ENCODE peak calls at places on chromosomes 3 and 15, in seven cellular contexts. One of them, this sample, is unnamed.

GRCh38 chr15:47717036-47717611 is at the start of gene SEMA6D:
- DNase-seq in GM23248: peak
- DNase-seq in brain microvascular endothelial cell: peak
- DNase-seq in body of pancreas: peak
- DNase-seq in tibial artery: peak
- DNase-seq in adrenal gland: peak
- DNase-seq in mammary epithelial cell: peak
- DNase-seq in this sample: peak

GRCh38 chr3:194984026-194984425 is 286.9 kb downstream of the XXYLT1 start:
- DNase-seq in GM23248: no peak
- DNase-seq in brain microvascular endothelial cell: no peak
- DNase-seq in body of pancreas: no peak
- DNase-seq in tibial artery: no peak
- DNase-seq in adrenal gland: no peak
- DNase-seq in mammary epithelial cell: no peak
- DNase-seq in this sample: no peak

GRCh38 chr3:161171113-161171512 is 50.0 kb upstream of the NMD3 start:
- DNase-seq in GM23248: peak
- DNase-seq in brain microvascular endothelial cell: peak
- DNase-seq in body of pancreas: no peak
- DNase-seq in tibial artery: peak
- DNase-seq in adrenal gland: peak
- DNase-seq in mammary epithelial cell: peak
- DNase-seq in this sample: peak

GRCh38 chr3:23183731-23184130 is 19.4 kb upstream of the UBE2E2 start:
- DNase-seq in GM23248: peak
- DNase-seq in brain microvascular endothelial cell: peak
- DNase-seq in body of pancreas: peak
- DNase-seq in tibial artery: no peak
- DNase-seq in adrenal gland: peak
- DNase-seq in mammary epithelial cell: peak
- DNase-seq in this sample: no peak

GRCh38 chr15:62269504-62269903 is 104.4 kb upstream of the C2CD4B start:
- DNase-seq in GM23248: peak
- DNase-seq in brain microvascular endothelial cell: no peak
- DNase-seq in body of pancreas: no peak
- DNase-seq in tibial artery: no peak
- DNase-seq in adrenal gland: no peak
- DNase-seq in mammary epithelial cell: peak
- DNase-seq in this sample: no peak

GRCh38 chr3:159765025-159765859 is 223.4 kb upstream of the IL12A start:
- DNase-seq in GM23248: peak
- DNase-seq in brain microvascular endothelial cell: peak
- DNase-seq in body of pancreas: peak
- DNase-seq in tibial artery: peak
- DNase-seq in adrenal gland: peak
- DNase-seq in mammary epithelial cell: peak
- DNase-seq in this sample: peak

GRCh38 chr3:36372534-36372935 is 7.8 kb upstream of the STAC start:
- DNase-seq in GM23248: peak
- DNase-seq in brain microvascular endothelial cell: peak
- DNase-seq in body of pancreas: no peak
- DNase-seq in tibial artery: no peak
- DNase-seq in adrenal gland: no peak
- DNase-seq in mammary epithelial cell: peak
- DNase-seq in this sample: peak

GRCh38 chr15:26974120-26974780 is 3.3 kb downstream of the GABRG3 start:
- DNase-seq in GM23248: peak
- DNase-seq in brain microvascular endothelial cell: no peak
- DNase-seq in body of pancreas: no peak
- DNase-seq in tibial artery: no peak
- DNase-seq in adrenal gland: no peak
- DNase-seq in mammary epithelial cell: no peak
- DNase-seq in this sample: peak

GRCh38 chr3:53618946-53619345 is 124.5 kb downstream of the CACNA1D start:
- DNase-seq in GM23248: no peak
- DNase-seq in brain microvascular endothelial cell: no peak
- DNase-seq in body of pancreas: no peak
- DNase-seq in tibial artery: no peak
- DNase-seq in adrenal gland: no peak
- DNase-seq in mammary epithelial cell: no peak
- DNase-seq in this sample: no peak

GRCh38 chr3:192482809-192483208 is 244.5 kb downstream of the FGF12 start:
- DNase-seq in GM23248: peak
- DNase-seq in brain microvascular endothelial cell: no peak
- DNase-seq in body of pancreas: no peak
- DNase-seq in tibial artery: no peak
- DNase-seq in adrenal gland: no peak
- DNase-seq in mammary epithelial cell: no peak
- DNase-seq in this sample: no peak

GRCh38 chr3:198071602-198072285 is 111.7 kb downstream of the LMLN start:
- DNase-seq in GM23248: peak
- DNase-seq in brain microvascular endothelial cell: peak
- DNase-seq in body of pancreas: no peak
- DNase-seq in tibial artery: no peak
- DNase-seq in adrenal gland: no peak
- DNase-seq in mammary epithelial cell: peak
- DNase-seq in this sample: peak

GRCh38 chr3:190345027-190345821 is 23.0 kb upstream of the CLDN1 start:
- DNase-seq in GM23248: peak
- DNase-seq in brain microvascular endothelial cell: peak
- DNase-seq in body of pancreas: peak
- DNase-seq in tibial artery: no peak
- DNase-seq in adrenal gland: peak
- DNase-seq in mammary epithelial cell: peak
- DNase-seq in this sample: peak

GRCh38 chr15:75235760-75236729 is 22.1 kb upstream of the GOLGA6C start:
- DNase-seq in GM23248: no peak
- DNase-seq in brain microvascular endothelial cell: no peak
- DNase-seq in body of pancreas: peak
- DNase-seq in tibial artery: peak
- DNase-seq in adrenal gland: peak
- DNase-seq in mammary epithelial cell: no peak
- DNase-seq in this sample: no peak

GRCh38 chr3:8769088-8769822 is at the start of gene OXTR:
- DNase-seq in GM23248: peak
- DNase-seq in brain microvascular endothelial cell: peak
- DNase-seq in body of pancreas: peak
- DNase-seq in tibial artery: no peak
- DNase-seq in adrenal gland: peak
- DNase-seq in mammary epithelial cell: peak
- DNase-seq in this sample: no peak

GRCh38 chr3:127736801-127737539 is 64.2 kb downstream of the ABTB1 start:
- DNase-seq in GM23248: no peak
- DNase-seq in brain microvascular endothelial cell: no peak
- DNase-seq in body of pancreas: no peak
- DNase-seq in tibial artery: no peak
- DNase-seq in adrenal gland: no peak
- DNase-seq in mammary epithelial cell: no peak
- DNase-seq in this sample: no peak

GRCh38 chr15:64460737-64461576 is 579 bp downstream of the ZNF609 start:
- DNase-seq in GM23248: peak
- DNase-seq in brain microvascular endothelial cell: peak
- DNase-seq in body of pancreas: peak
- DNase-seq in tibial artery: peak
- DNase-seq in adrenal gland: peak
- DNase-seq in mammary epithelial cell: peak
- DNase-seq in this sample: peak

GRCh38 chr15:99704444-99704838 is 28.8 kb downstream of the LYSMD4 start:
- DNase-seq in GM23248: peak
- DNase-seq in brain microvascular endothelial cell: peak
- DNase-seq in body of pancreas: peak
- DNase-seq in tibial artery: no peak
- DNase-seq in adrenal gland: no peak
- DNase-seq in mammary epithelial cell: peak
- DNase-seq in this sample: peak

GRCh38 chr3:4417449-4417848 is 49.6 kb downstream of the SUMF1 start:
- DNase-seq in GM23248: peak
- DNase-seq in brain microvascular endothelial cell: peak
- DNase-seq in body of pancreas: no peak
- DNase-seq in tibial artery: peak
- DNase-seq in adrenal gland: no peak
- DNase-seq in mammary epithelial cell: no peak
- DNase-seq in this sample: no peak
- H3K27ac ChIP-seq in GM23248: peak
- H3K27ac ChIP-seq in brain microvascular endothelial cell: peak
- H3K27ac ChIP-seq in body of pancreas: no peak
- H3K27ac ChIP-seq in tibial artery: peak
- H3K27ac ChIP-seq in adrenal gland: no peak
- H3K27ac ChIP-seq in mammary epithelial cell: peak
- H3K27ac ChIP-seq in this sample: peak

GRCh38 chr3:124969963-124970722 is 35.6 kb upstream of the MUC13 start:
- DNase-seq in GM23248: no peak
- DNase-seq in brain microvascular endothelial cell: no peak
- DNase-seq in body of pancreas: no peak
- DNase-seq in tibial artery: no peak
- DNase-seq in adrenal gland: no peak
- DNase-seq in mammary epithelial cell: no peak
- DNase-seq in this sample: no peak
- H3K27ac ChIP-seq in GM23248: no peak
- H3K27ac ChIP-seq in brain microvascular endothelial cell: no peak
- H3K27ac ChIP-seq in body of pancreas: no peak
- H3K27ac ChIP-seq in tibial artery: no peak
- H3K27ac ChIP-seq in adrenal gland: no peak
- H3K27ac ChIP-seq in mammary epithelial cell: no peak
- H3K27ac ChIP-seq in this sample: no peak

DNA sequence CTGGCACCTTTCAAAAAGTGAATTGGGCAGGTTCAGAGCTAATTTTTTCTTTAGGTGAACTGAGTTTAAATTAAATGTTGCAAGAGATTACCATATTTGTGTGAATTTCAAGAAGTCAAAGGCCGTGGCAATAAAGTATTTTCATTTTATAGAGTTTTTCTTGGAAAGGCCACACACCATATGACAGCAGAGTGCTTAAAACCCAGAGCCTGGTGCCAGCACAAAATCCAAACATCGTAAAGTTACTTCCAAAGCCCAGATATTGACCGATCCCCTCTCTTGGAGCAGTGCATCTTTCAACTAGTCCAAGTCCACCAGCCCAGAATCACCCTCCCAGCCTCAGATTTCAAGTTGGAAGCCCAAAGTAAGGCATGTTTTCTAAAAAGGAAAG is 164.5 kb downstream of the VGLL4 start:
- DNase-seq in GM23248: no peak
- DNase-seq in brain microvascular endothelial cell: no peak
- DNase-seq in body of pancreas: no peak
- DNase-seq in tibial artery: no peak
- DNase-seq in adrenal gland: no peak
- DNase-seq in mammary epithelial cell: no peak
- DNase-seq in this sample: no peak
- H3K27ac ChIP-seq in GM23248: peak
- H3K27ac ChIP-seq in brain microvascular endothelial cell: peak
- H3K27ac ChIP-seq in body of pancreas: no peak
- H3K27ac ChIP-seq in tibial artery: peak
- H3K27ac ChIP-seq in adrenal gland: no peak
- H3K27ac ChIP-seq in mammary epithelial cell: peak
- H3K27ac ChIP-seq in this sample: peak

DNA sequence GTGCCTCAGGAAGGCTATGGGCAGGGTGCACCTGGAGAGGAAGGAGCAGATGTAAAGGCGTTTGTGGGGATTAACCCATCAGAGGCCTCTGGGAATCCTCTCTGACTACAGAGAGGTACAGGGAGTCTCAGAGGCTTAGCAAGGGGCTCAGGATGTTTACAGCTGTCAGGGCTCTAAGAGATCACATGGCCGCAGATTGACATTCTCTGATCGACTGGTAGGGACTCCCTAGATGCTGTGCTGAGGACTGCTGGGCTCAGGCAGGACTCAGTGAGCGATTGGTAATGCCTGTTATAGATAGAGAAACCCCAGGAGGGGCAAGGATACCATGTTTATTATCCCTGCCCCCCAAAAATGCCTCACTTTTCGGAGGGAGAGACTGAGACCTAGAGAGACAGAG is 103.5 kb downstream of the CORO2B start:
- DNase-seq in GM23248: no peak
- DNase-seq in brain microvascular endothelial cell: no peak
- DNase-seq in body of pancreas: no peak
- DNase-seq in tibial artery: peak
- DNase-seq in adrenal gland: no peak
- DNase-seq in mammary epithelial cell: no peak
- DNase-seq in this sample: no peak
- H3K27ac ChIP-seq in GM23248: no peak
- H3K27ac ChIP-seq in brain microvascular endothelial cell: no peak
- H3K27ac ChIP-seq in body of pancreas: no peak
- H3K27ac ChIP-seq in tibial artery: no peak
- H3K27ac ChIP-seq in adrenal gland: no peak
- H3K27ac ChIP-seq in mammary epithelial cell: no peak
- H3K27ac ChIP-seq in this sample: no peak